ENCODE peak calls at places on chromosomes 12 and 14, in nine cellular contexts. B is A673; P is astrocyte of the hippocampus; C is activated CD8-positive, alpha-beta T cell treated with anti-CD3 and anti-CD28 coated beads, Interleukin-2, amount 10 ng/mL, durations not matched to agents 7 days and 5 days; L is central memory CD4-positive, alpha-beta T cell; X is psoas muscle; E is RPMI8226; T is iPS DF 19.7; N is tibial artery. U is an unnamed sample.

GRCh38 chr14:83473846-83474245 is 1940.2 kb upstream of the SEL1L start:
- DNase-seq in B (no peak), P (peak; percentile 12), C (no peak), L (no peak), X (no peak), E (no peak), T (no peak), N (no peak), U (no peak)

GRCh38 chr12:109624467-109624866 is 50.9 kb downstream of the MVK start:
- DNase-seq in B (no peak), P (peak; percentile 22), C (no peak), L (no peak), X (no peak), E (no peak), T (no peak), N (no peak), U (no peak)

GRCh38 chr12:124359671-124360581 is 65.0 kb downstream of the RFLNA start:
- DNase-seq in B (no peak), P (peak; percentile 66), C (no peak), L (no peak), X (peak; percentile 99), E (no peak), T (no peak), N (peak; percentile 96), U (no peak)

GRCh38 chr14:31806249-31806648 is 245.0 kb downstream of the NUBPL start:
- DNase-seq in B (no peak), P (no peak), C (no peak), L (no peak), X (no peak), E (no peak), T (no peak), N (no peak), U (no peak)

GRCh38 chr14:99716091-99716849 is 32.2 kb downstream of the CYP46A1 start:
- DNase-seq in B (no peak), P (no peak), C (no peak), L (no peak), X (no peak), E (no peak), T (no peak), N (no peak), U (no peak)

GRCh38 chr12:644818-645552 is 18.3 kb downstream of the NINJ2 start:
- DNase-seq in B (no peak), P (peak; percentile 57), C (no peak), L (no peak), X (no peak), E (no peak), T (no peak), N (no peak), U (no peak)

GRCh38 chr14:86430807-86431206 is 900.9 kb downstream of the FLRT2 start:
- DNase-seq in B (peak; percentile 19), P (no peak), C (no peak), L (no peak), X (no peak), E (no peak), T (no peak), N (no peak), U (no peak)

GRCh38 chr12:105423921-105424320 is 93.4 kb downstream of the C12orf75 start:
- DNase-seq in B (peak; percentile 7), P (no peak), C (no peak), L (no peak), X (no peak), E (no peak), T (no peak), N (no peak), U (no peak)

U was measured in SK-N-MC.